ENCODE peak calls at places on chromosomes 3 and 15, in five cellular contexts. D, H, B, R and X are unnamed samples.

GRCh38 chr3:189349772-189350171 is 178.0 kb downstream of the TPRG1 start:
- ATAC-seq in D (no peak), H (no peak), B (no peak), R (no peak), X (no peak)

GRCh38 chr3:48715179-48715800 is 1.7 kb downstream of the IP6K2 start:
- ATAC-seq in D (no peak), H (no peak), B (no peak), R (no peak), X (no peak)

GRCh38 chr3:101216710-101217457 is 103.5 kb downstream of the IMPG2 start:
- ATAC-seq in D (peak), H (no peak), B (no peak), R (no peak), X (peak)

GRCh38 chr3:45885979-45886711 is at the start of gene CCR9:
- ATAC-seq in D (no peak), H (no peak), B (no peak), R (no peak), X (no peak)

GRCh38 chr15:86082619-86083377 is 3.1 kb downstream of the AGBL1 start:
- ATAC-seq in D (peak), H (no peak), B (no peak), R (no peak), X (no peak)

GRCh38 chr3:197167546-197167945 is 130.9 kb downstream of the DLG1 start:
- ATAC-seq in D (no peak), H (no peak), B (no peak), R (no peak), X (no peak)

GRCh38 chr3:146152841-146153240 is 8.1 kb downstream of the PLOD2 start:
- ATAC-seq in D (no peak), H (peak), B (no peak), R (no peak), X (peak)

GRCh38 chr3:146274833-146275232 is 23.9 kb upstream of the PLSCR4 start:
- ATAC-seq in D (peak), H (no peak), B (no peak), R (no peak), X (peak)

GRCh38 chr3:46904303-46905190 is 27.0 kb downstream of the PTH1R start:
- ATAC-seq in D (no peak), H (no peak), B (no peak), R (no peak), X (no peak)

GRCh38 chr3:42486814-42487569 is 15.5 kb upstream of the VIPR1 start:
- ATAC-seq in D (peak), H (no peak), B (no peak), R (no peak), X (no peak)

GRCh38 chr3:100641471-100642032 is 32.2 kb downstream of the ADGRG7 start:
- ATAC-seq in D (no peak), H (no peak), B (no peak), R (no peak), X (no peak)

GRCh38 chr3:51796859-51797258 is 17.8 kb upstream of the IQCF6 start:
- ATAC-seq in D (no peak), H (no peak), B (no peak), R (no peak), X (no peak)

GRCh38 chr3:128906804-128907525 is 27.5 kb downstream of the ACAD9 start:
- ATAC-seq in D (no peak), H (no peak), B (no peak), R (no peak), X (no peak)

GRCh38 chr3:58324675-58325390 is 7.9 kb upstream of the PXK start:
- ATAC-seq in D (no peak), H (no peak), B (no peak), R (no peak), X (no peak)

GRCh38 chr3:15405448-15406050 is 21.8 kb downstream of the METTL6 start:
- ATAC-seq in D (peak), H (peak), B (peak), R (peak), X (no peak)

GRCh38 chr15:39589815-39590644 is 9.2 kb downstream of the THBS1 start:
- ATAC-seq in D (no peak), H (no peak), B (no peak), R (no peak), X (no peak)

GRCh38 chr3:37891227-37891626 is 29.5 kb downstream of the CTDSPL start:
- ATAC-seq in D (no peak), H (no peak), B (peak), R (no peak), X (no peak)

GRCh38 chr3:52013802-52014598 is 18.3 kb upstream of the RPL29 start:
- ATAC-seq in D (no peak), H (peak), B (peak), R (peak), X (no peak)

GRCh38 chr3:194283218-194284006 is 67.7 kb downstream of the CPN2 start:
- ATAC-seq in D (peak), H (no peak), B (no peak), R (no peak), X (peak)

GRCh38 chr15:57915827-57916531 is 149.5 kb downstream of the ALDH1A2 start:
- ATAC-seq in D (peak), H (no peak), B (no peak), R (no peak), X (peak)

GRCh38 chr3:78112266-78112665 is 1072.4 kb downstream of the ROBO2 start:
- ATAC-seq in D (peak), H (no peak), B (no peak), R (no peak), X (peak)

GRCh38 chr3:98807011-98807410 is 43.9 kb downstream of the ST3GAL6 start:
- ATAC-seq in D (no peak), H (no peak), B (no peak), R (peak), X (no peak)

GRCh38 chr3:106299300-106300098 is 430.7 kb upstream of the CBLB start:
- ATAC-seq in D (peak), H (no peak), B (no peak), R (no peak), X (peak)

GRCh38 chr3:153443961-153444360 is 281.9 kb downstream of the RAP2B start:
- ATAC-seq in D (no peak), H (no peak), B (no peak), R (no peak), X (no peak)
- TF ChIP-seq CTCF in D (no peak), H (peak), B (peak), R (peak), X (no peak)

DNA sequence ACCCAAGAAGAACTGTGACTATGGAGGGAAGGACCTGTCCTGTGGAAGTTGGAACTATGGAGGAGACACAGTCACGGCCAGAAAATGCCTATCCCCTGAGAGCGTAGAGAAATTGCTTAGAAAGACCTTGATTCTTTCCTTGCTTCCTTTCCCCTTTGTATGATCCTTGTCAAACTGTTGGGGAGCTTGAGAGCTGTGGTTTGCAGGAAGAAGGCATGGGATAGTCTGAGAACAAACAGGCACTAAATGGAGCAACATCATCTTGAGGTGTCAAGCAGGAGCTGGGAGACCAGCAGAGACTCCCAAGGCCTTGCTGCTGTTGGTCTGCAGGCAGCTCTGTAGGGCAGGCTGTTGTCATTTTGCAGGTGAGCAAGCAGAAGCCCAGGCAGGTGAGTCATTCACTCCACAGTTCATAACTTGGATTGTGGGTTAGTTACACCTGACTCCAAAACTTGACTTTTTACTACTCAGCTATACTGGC is 298.9 kb downstream of the LRTM1 start:
- ATAC-seq in D (no peak), H (no peak), B (no peak), R (no peak), X (no peak)
- TF ChIP-seq POLR2AphosphoS5 in D (no peak), H (no peak), B (no peak), R (no peak), X (no peak)

GRCh38 chr15:33584797-33585196 is 274.0 kb downstream of the RYR3 start:
- ATAC-seq in D (peak), H (no peak), B (no peak), R (no peak), X (no peak)

GRCh38 chr15:33580526-33580925 is 269.8 kb downstream of the RYR3 start:
- ATAC-seq in D (peak), H (no peak), B (no peak), R (no peak), X (no peak)

DNA sequence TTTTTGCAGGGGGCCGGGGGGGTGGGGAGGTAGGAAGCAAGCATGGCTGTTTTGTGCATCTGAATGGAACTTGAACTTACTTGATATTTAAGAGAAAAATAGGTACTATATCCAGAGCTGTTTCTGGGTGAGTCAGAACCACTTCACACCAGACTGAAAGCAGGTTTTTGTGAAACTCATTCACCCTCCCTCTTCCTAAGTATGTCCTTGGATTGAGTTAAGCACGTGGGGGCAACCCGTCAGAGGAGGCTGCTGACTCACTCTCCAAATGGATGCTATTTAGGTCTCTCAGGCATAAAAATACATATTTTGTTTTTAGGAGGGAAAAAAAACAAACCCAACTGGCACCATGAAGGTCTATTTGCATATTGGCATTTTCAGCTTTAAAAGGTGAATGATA is 270.3 kb downstream of the RYR3 start:
- ATAC-seq in D (no peak), H (no peak), B (no peak), R (no peak), X (no peak)
- H3K4me3 ChIP-seq in D (no peak), H (no peak), B (no peak), R (no peak), X (no peak)

GRCh38 chr3:11803977-11804903 is 42.4 kb downstream of the TAMM41 start:
- ATAC-seq in D (peak), H (peak), B (peak), R (peak), X (no peak)
- TF ChIP-seq CTCF in D (peak), H (peak), B (peak), R (peak), X (peak)

DNA sequence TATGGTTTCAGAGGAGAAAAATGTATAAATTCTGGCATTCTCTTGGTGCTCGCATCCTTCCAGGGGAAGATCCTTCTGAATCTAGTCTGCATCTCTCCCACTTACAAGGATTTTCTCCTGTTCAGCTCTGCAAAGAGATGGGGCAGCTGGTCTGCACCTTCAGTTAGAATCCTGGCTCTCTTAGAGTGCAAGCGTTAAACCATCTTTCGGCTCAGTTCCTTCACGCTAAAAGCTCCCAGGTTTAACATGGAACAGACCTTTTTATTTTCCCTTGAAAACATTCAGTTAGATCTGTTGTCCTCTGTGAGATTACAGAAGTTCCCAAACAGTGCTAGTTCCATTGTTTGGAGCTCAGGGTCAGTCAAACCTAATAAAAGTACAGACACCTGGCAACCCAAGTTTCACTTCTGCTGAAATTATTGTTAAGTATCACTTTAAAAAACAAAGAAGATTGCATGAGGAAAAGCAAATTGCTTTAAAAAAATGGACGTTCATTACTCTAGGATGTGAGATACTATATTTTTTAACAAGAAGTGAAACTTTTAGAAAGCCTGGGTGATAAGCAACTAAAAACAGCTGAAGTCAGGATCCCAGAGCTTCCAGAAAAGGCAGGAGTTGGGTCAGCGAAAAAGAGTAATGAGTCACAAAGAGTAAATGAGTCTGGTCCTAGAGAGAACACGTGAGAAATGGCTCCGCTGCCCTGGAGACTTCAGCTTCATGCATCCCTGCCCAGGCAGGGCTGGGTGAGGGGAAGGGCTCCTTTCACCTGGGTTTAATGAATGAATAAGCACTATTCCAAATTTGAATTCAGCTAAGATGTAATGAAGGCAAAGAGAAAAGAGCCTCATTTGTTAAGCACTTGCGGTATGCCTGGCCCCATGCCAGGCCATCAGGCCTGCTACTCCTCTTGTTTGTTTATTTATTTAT is 63.3 kb downstream of the ABTB1 start:
- ATAC-seq in D (peak), H (no peak), B (no peak), R (no peak), X (peak)
- TF ChIP-seq POLR2AphosphoS5 in D (no peak), H (no peak), B (no peak), R (no peak), X (peak)